ENCODE peak calls at places on chromosomes 4 and X, in four cellular contexts. One of them, this sample, is unnamed.

GRCh38 chr4:127606823-127607222 is 25.9 kb upstream of the INTU start:
- DNase-seq in stomach: no peak
- DNase-seq in tibial nerve: no peak
- DNase-seq in hepatocyte: no peak
- DNase-seq in this sample: no peak

GRCh38 chr4:185399466-185399865 is 2.8 kb downstream of the ANKRD37 start:
- DNase-seq in stomach: no peak
- DNase-seq in tibial nerve: no peak
- DNase-seq in hepatocyte: no peak
- DNase-seq in this sample: peak

GRCh38 chrX:109732319-109732779 is 708 bp downstream of the ACSL4 start:
- DNase-seq in stomach: no peak
- DNase-seq in tibial nerve: no peak
- DNase-seq in hepatocyte: peak
- DNase-seq in this sample: peak

GRCh38 chrX:30981968-30982367 is 89.9 kb downstream of the FTHL17 start:
- DNase-seq in stomach: no peak
- DNase-seq in tibial nerve: no peak
- DNase-seq in hepatocyte: no peak
- DNase-seq in this sample: no peak

GRCh38 chrX:138128025-138128671 is 562.2 kb downstream of the ZIC3 start:
- DNase-seq in stomach: no peak
- DNase-seq in tibial nerve: peak
- DNase-seq in hepatocyte: peak
- DNase-seq in this sample: peak

GRCh38 chrX:130165181-130165702 is 399 bp downstream of the AIFM1 start:
- DNase-seq in stomach: no peak
- DNase-seq in tibial nerve: no peak
- DNase-seq in hepatocyte: no peak
- DNase-seq in this sample: peak

GRCh38 chrX:25206761-25207160 is 191.0 kb upstream of the ARX start:
- DNase-seq in stomach: no peak
- DNase-seq in tibial nerve: no peak
- DNase-seq in hepatocyte: no peak
- DNase-seq in this sample: peak

GRCh38 chr4:83830138-83830537 is 294.2 kb downstream of the GPAT3 start:
- DNase-seq in stomach: no peak
- DNase-seq in tibial nerve: no peak
- DNase-seq in hepatocyte: peak
- DNase-seq in this sample: no peak

GRCh38 chr4:5928241-5928640 is 35.4 kb upstream of the CRMP1 start:
- DNase-seq in stomach: no peak
- DNase-seq in tibial nerve: no peak
- DNase-seq in hepatocyte: no peak
- DNase-seq in this sample: no peak

GRCh38 chrX:39749135-39749534 is 348.6 kb downstream of the BCOR start:
- DNase-seq in stomach: no peak
- DNase-seq in tibial nerve: no peak
- DNase-seq in hepatocyte: no peak
- DNase-seq in this sample: no peak

DNA sequence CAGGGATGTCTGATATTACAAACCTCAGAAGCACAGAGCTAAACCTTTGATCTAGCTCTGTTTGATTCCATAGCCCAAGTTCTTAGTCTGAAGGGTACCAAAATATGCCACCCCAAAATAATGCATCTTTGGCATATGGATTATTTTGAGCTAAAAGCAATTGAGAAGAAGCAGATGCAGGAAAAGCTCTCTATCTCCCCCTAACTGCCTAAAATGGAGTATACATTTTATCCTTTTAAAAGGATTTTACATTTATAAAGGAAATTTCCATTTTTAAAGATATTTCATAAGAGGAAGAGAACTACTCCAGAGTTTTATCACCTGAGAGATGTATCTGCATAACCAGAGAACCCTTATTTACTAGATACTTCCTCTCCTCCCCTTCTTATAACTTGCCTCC is 158.7 kb downstream of the ZNF674 start:
- DNase-seq in stomach: no peak
- DNase-seq in tibial nerve: no peak
- DNase-seq in hepatocyte: no peak
- DNase-seq in this sample: no peak
- TF ChIP-seq CTCF in stomach: no peak
- TF ChIP-seq CTCF in tibial nerve: no peak
- TF ChIP-seq CTCF in hepatocyte: no peak
- TF ChIP-seq CTCF in this sample: no peak

GRCh38 chr4:168632246-168632832 is 135.5 kb downstream of the PALLD start:
- DNase-seq in stomach: no peak
- DNase-seq in tibial nerve: no peak
- DNase-seq in hepatocyte: no peak
- DNase-seq in this sample: no peak
- H3K4me3 ChIP-seq in stomach: peak
- H3K4me3 ChIP-seq in tibial nerve: peak
- H3K4me3 ChIP-seq in hepatocyte: peak
- H3K4me3 ChIP-seq in this sample: peak

GRCh38 chr4:78592104-78592783 is 40.7 kb downstream of the ANXA3 start:
- DNase-seq in stomach: no peak
- DNase-seq in tibial nerve: no peak
- DNase-seq in hepatocyte: no peak
- DNase-seq in this sample: peak
- TF ChIP-seq CTCF in stomach: no peak
- TF ChIP-seq CTCF in tibial nerve: no peak
- TF ChIP-seq CTCF in hepatocyte: peak
- TF ChIP-seq CTCF in this sample: peak

GRCh38 chr4:157222764-157223145 is 2.2 kb downstream of the GRIA2 start:
- DNase-seq in stomach: no peak
- DNase-seq in tibial nerve: no peak
- DNase-seq in hepatocyte: no peak
- DNase-seq in this sample: no peak

GRCh38 chr4:157220026-157220881 is at the start of gene GRIA2:
- DNase-seq in stomach: peak
- DNase-seq in tibial nerve: no peak
- DNase-seq in hepatocyte: peak
- DNase-seq in this sample: peak

GRCh38 chr4:157223446-157223845 is 2.9 kb downstream of the GRIA2 start:
- DNase-seq in stomach: no peak
- DNase-seq in tibial nerve: no peak
- DNase-seq in hepatocyte: no peak
- DNase-seq in this sample: no peak

GRCh38 chr4:157221895-157222763 is 1.6 kb downstream of the GRIA2 start:
- DNase-seq in stomach: no peak
- DNase-seq in tibial nerve: no peak
- DNase-seq in hepatocyte: peak
- DNase-seq in this sample: peak

DNA sequence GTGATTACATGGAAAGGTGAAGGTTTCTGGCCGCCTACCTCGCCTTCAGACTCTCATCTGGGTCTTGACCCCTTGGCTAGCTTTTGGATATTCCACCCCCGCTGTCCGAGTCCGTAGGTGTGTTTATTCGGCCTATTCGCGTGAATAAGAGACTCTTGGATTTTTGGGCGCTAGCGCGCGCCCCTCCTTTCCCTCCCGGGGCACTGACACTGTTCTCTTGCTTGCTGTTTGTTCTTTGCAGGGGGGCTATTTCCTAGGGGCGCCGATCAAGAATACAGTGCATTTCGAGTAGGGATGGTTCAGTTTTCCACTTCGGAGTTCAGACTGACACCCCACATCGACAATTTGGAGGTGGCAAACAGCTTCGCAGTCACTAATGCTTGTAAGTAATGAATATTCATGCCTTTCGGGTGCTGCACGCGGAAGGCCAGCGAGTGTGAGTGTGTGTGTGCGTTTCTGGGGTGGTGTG is 932 bp downstream of the GRIA2 start:
- DNase-seq in stomach: no peak
- DNase-seq in tibial nerve: no peak
- DNase-seq in hepatocyte: no peak
- DNase-seq in this sample: no peak
- H3K4me3 ChIP-seq in stomach: peak
- H3K4me3 ChIP-seq in tibial nerve: peak
- H3K4me3 ChIP-seq in hepatocyte: no peak
- H3K4me3 ChIP-seq in this sample: no peak

GRCh38 chrX:15150578-15150977 is 119.3 kb downstream of the ASB9 start:
- DNase-seq in stomach: no peak
- DNase-seq in tibial nerve: no peak
- DNase-seq in hepatocyte: no peak
- DNase-seq in this sample: no peak

GRCh38 chrX:15143050-15143824 is 126.6 kb downstream of the ASB9 start:
- DNase-seq in stomach: peak
- DNase-seq in tibial nerve: peak
- DNase-seq in hepatocyte: peak
- DNase-seq in this sample: peak

GRCh38 chrX:15142084-15142715 is 127.7 kb downstream of the ASB9 start:
- DNase-seq in stomach: no peak
- DNase-seq in tibial nerve: no peak
- DNase-seq in hepatocyte: peak
- DNase-seq in this sample: peak

GRCh38 chrX:15143825-15144121 is 126.1 kb downstream of the ASB9 start:
- DNase-seq in stomach: no peak
- DNase-seq in tibial nerve: no peak
- DNase-seq in hepatocyte: no peak
- DNase-seq in this sample: peak

DNA sequence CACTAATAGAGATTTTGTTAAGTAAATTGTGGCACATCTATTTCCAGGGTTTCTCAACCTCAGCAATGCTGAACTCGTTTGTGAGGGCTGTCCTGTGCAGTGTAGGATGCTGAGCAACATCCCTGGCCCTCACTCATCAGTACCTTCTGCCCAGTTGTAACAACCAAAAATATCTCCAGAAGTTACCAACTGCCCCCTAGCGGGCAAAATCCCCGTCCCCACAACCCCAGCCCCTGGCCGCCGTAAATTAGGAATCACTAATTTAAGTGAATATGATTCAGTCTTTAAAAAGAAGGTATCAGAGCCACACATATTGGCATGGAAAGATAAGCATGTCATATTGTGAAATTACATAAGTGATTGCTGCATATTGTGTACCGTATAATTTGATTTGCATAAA is 123.4 kb downstream of the ASB9 start:
- DNase-seq in stomach: peak
- DNase-seq in tibial nerve: no peak
- DNase-seq in hepatocyte: peak
- DNase-seq in this sample: peak
- TF ChIP-seq CTCF in stomach: no peak
- TF ChIP-seq CTCF in tibial nerve: no peak
- TF ChIP-seq CTCF in hepatocyte: peak
- TF ChIP-seq CTCF in this sample: peak

GRCh38 chr4:48489683-48490011 is 405 bp upstream of the ZAR1 start:
- DNase-seq in stomach: no peak
- DNase-seq in tibial nerve: no peak
- DNase-seq in hepatocyte: no peak
- DNase-seq in this sample: no peak
- H3K4me3 ChIP-seq in stomach: peak
- H3K4me3 ChIP-seq in tibial nerve: peak
- H3K4me3 ChIP-seq in hepatocyte: peak
- H3K4me3 ChIP-seq in this sample: no peak

DNA sequence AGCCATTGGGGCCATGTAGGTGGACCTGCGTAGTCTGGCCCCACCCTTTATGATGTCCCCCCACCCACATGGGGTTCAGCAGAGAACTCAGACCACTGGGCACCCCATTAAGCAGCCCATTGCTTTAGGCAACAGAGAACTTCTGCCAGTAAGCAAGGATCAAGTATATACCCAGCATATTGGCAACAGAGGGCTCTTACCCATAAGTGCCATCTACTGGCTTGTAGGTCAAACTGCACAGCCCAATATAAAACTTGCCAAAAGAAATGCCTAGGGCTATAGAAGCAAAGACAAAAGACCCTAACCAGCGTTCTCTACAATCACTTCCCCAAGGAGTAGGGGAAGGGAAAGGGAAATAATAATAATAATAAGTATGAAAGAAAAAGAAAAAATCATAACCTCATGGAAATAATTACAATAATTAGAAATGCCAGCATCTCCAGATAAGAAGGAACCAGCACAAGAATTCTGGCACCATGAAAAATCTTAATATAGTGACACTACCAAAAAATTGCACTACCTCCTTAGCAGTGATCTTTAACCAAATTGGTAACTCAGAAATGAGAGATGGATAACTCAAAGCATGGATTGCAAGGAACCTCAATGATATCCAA is 1090.7 kb downstream of the FAT4 start:
- DNase-seq in stomach: no peak
- DNase-seq in tibial nerve: no peak
- DNase-seq in hepatocyte: no peak
- DNase-seq in this sample: peak
- TF ChIP-seq CTCF in stomach: no peak
- TF ChIP-seq CTCF in tibial nerve: no peak
- TF ChIP-seq CTCF in hepatocyte: peak
- TF ChIP-seq CTCF in this sample: peak

GRCh38 chrX:47607091-47607490 is 12.6 kb downstream of the SYN1 start:
- DNase-seq in stomach: no peak
- DNase-seq in tibial nerve: no peak
- DNase-seq in hepatocyte: no peak
- DNase-seq in this sample: no peak
- H3K4me3 ChIP-seq in stomach: no peak
- H3K4me3 ChIP-seq in tibial nerve: no peak
- H3K4me3 ChIP-seq in hepatocyte: no peak
- H3K4me3 ChIP-seq in this sample: no peak

DNA sequence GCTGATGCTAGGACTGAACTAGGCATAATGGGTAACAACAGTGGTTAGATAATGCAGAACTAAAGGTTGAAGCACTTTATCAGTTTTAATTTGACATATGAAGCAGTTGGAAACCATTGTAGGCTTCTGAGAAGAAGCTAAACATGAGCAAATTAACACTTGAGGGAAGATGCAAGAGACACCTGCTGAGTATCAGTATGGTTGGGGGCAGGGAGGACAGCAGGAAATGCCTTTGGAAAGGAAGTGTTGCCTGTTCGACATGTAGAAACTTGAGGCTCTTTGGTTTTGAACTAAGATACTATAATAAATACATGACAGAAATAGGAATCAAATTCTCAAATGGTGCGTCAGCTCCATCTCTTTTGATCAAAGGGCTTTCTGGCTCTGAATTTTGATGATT is 115.6 kb downstream of the FHIP1A start:
- DNase-seq in stomach: no peak
- DNase-seq in tibial nerve: no peak
- DNase-seq in hepatocyte: no peak
- DNase-seq in this sample: peak
- TF ChIP-seq CTCF in stomach: no peak
- TF ChIP-seq CTCF in tibial nerve: no peak
- TF ChIP-seq CTCF in hepatocyte: no peak
- TF ChIP-seq CTCF in this sample: no peak

GRCh38 chrX:102155806-102156179 is at the start of gene BEX5:
- DNase-seq in stomach: peak
- DNase-seq in tibial nerve: no peak
- DNase-seq in hepatocyte: peak
- DNase-seq in this sample: peak
- H3K4me3 ChIP-seq in stomach: peak
- H3K4me3 ChIP-seq in tibial nerve: peak
- H3K4me3 ChIP-seq in hepatocyte: no peak
- H3K4me3 ChIP-seq in this sample: peak

This sample was measured in epithelial cell of esophagus.